ENCODE peak calls at places on chromosome X, in six cellular contexts. L is mesenchymal stem cell, Q is IMR-90, Z is AG10803, I is cardiac muscle cell, C is WERI-Rb-1. A is an unnamed sample.

GRCh38 chrX:133435544-133436124 is 20.3 kb upstream of the GPC4 start:
- DNase-seq in L (no peak), Q (no peak), Z (no peak), I (no peak), C (no peak), A (no peak)

GRCh38 chrX:153411988-153412574 is 809 bp downstream of the ZFP92 start:
- DNase-seq in L (no peak), Q (no peak), Z (no peak), I (no peak), C (no peak), A (no peak)

GRCh38 chrX:143632625-143633387 is 3.1 kb downstream of the SLITRK4 start:
- DNase-seq in L (peak; percentile 57), Q (no peak), Z (no peak), I (peak; percentile 80), C (no peak), A (no peak)

GRCh38 chrX:32948130-32948529 is 263.2 kb downstream of the DMD start:
- DNase-seq in L (no peak), Q (peak; percentile 0), Z (no peak), I (no peak), C (no peak), A (no peak)

GRCh38 chrX:47448165-47448806 is 34.7 kb downstream of the ZNF41 start:
- DNase-seq in L (no peak), Q (no peak), Z (no peak), I (no peak), C (no peak), A (no peak)

GRCh38 chrX:2385224-2385623 is 115.6 kb downstream of the DHRSX start:
- DNase-seq in L (peak; percentile 76), Q (peak; percentile 88), Z (peak; percentile 83), I (peak; percentile 77), C (no peak), A (no peak)

GRCh38 chrX:118974908-118975671 is 672 bp downstream of the LONRF3 start:
- DNase-seq in L (peak; percentile 14), Q (no peak), Z (no peak), I (peak; percentile 30), C (peak; percentile 10), A (peak; percentile 30)

GRCh38 chrX:41733939-41734338 is 10.0 kb downstream of the GPR82 start:
- DNase-seq in L (no peak), Q (no peak), Z (no peak), I (no peak), C (no peak), A (no peak)

GRCh38 chrX:56429581-56429980 is 133.8 kb upstream of the UBQLN2 start:
- DNase-seq in L (no peak), Q (no peak), Z (no peak), I (no peak), C (no peak), A (no peak)

GRCh38 chrX:35726176-35726575 is 72.0 kb upstream of the MAGEB16 start:
- DNase-seq in L (peak; percentile 6), Q (peak; percentile 3), Z (no peak), I (peak; percentile 29), C (no peak), A (peak; percentile 13)

GRCh38 chrX:7068939-7069367 is 78.6 kb upstream of the STS start:
- DNase-seq in L (no peak), Q (no peak), Z (no peak), I (peak; percentile 13), C (peak; percentile 41), A (peak; percentile 68)

GRCh38 chrX:51608071-51608470 is 10.6 kb downstream of the CENPVL3 start:
- DNase-seq in L (peak; percentile 41), Q (peak; percentile 1), Z (peak; percentile 35), I (peak; percentile 34), C (no peak), A (no peak)

GRCh38 chrX:124223524-124223923 is 108.9 kb upstream of the TEX13D start:
- DNase-seq in L (no peak), Q (no peak), Z (no peak), I (no peak), C (no peak), A (no peak)

GRCh38 chrX:63506320-63506719 is 155.2 kb upstream of the SPIN4 start:
- DNase-seq in L (peak; percentile 29), Q (peak; percentile 56), Z (peak; percentile 47), I (peak; percentile 62), C (no peak), A (no peak)

DNA sequence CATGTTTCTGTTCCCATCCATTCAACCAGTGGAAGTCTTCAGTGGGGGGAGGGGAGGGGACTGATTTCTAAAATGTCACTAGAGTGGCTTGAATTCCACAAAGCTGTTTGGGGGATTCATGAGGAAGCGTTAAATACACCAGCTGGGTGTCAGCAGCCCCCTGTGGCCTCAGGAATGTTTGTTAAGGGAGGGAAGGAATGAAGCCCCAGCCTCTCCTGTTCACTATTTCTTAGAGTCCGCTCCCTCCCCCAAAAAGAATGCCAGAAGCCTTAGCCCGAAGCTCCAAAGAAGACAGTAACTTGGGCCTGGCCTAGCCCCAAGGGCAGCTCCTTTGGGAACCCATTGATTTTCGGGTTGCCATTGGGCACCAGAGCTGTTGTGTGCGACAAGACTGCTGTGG is 3.3 kb downstream of the SHROOM2 start:
- DNase-seq in L (peak; percentile 6), Q (no peak), Z (no peak), I (no peak), C (no peak), A (no peak)
- H3K4me3 ChIP-seq in L (no peak overlapping the region), Q (no peak overlapping the region), Z (no peak overlapping the region), I (no peak overlapping the region), C (no peak overlapping the region), A (no peak overlapping the region)

GRCh38 chrX:13937370-13938052 is 92.2 kb downstream of the GEMIN8 start:
- DNase-seq in L (peak; percentile 76), Q (peak; percentile 53), Z (peak; percentile 15), I (peak; percentile 60), C (no peak), A (peak; percentile 26)

GRCh38 chrX:13936804-13937203 is 92.9 kb downstream of the GEMIN8 start:
- DNase-seq in L (no peak), Q (no peak), Z (no peak), I (no peak), C (no peak), A (no peak)

GRCh38 chrX:13939741-13940597 is 89.7 kb downstream of the GEMIN8 start:
- DNase-seq in L (no peak), Q (no peak), Z (no peak), I (no peak), C (no peak), A (no peak)

GRCh38 chrX:13938766-13939530 is 90.7 kb downstream of the GEMIN8 start:
- DNase-seq in L (no peak), Q (no peak), Z (no peak), I (no peak), C (peak; percentile 68), A (peak; percentile 20)

DNA sequence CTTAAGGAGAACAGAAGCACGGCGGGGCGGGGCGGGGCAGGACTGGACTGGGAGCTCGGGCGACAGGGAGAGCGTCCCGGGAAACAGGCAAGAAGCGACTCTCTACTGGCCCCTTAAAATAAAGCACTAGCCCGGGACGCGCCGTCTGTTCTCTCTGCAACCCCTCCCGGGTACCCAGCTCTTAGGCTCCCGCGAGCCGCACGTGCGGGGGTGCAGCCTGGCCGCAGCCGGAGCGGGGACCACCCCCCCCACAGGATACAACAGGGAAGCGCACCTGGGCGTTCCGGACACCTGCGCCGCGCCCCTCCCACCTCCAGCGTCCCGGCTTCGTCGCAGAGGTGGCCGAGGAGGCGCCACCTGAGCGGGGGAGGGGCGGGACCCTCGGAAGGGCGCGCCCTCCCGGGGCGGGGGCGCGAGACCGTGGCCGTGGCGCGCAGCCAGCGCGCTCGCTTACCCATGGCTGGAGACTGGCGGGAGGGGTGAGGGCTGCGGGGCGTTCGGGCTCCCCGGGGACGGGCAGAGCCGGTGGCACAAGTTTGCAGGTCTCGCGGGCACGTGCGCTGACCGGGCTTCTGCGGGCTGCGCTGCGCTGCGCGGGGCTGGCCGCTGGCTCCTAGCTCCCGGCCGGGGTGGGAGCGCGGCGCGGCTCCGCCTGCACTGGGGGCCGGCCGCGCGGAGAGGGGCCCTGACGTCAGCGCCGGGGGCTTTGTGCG is 91.5 kb downstream of the GEMIN8 start:
- DNase-seq in L (peak; percentile 9), Q (peak; percentile 2), Z (no peak), I (peak; percentile 27), C (peak; percentile 42), A (peak; percentile 63)
- H3K4me3 ChIP-seq in L (peak overlapping the region; percentile 68), Q (peak overlapping the region; percentile 43), Z (peak overlapping the region; percentile 29), I (peak overlapping the region; percentile 77), C (peak overlapping the region; percentile 49), A (peak overlapping the region; percentile 74)

DNA sequence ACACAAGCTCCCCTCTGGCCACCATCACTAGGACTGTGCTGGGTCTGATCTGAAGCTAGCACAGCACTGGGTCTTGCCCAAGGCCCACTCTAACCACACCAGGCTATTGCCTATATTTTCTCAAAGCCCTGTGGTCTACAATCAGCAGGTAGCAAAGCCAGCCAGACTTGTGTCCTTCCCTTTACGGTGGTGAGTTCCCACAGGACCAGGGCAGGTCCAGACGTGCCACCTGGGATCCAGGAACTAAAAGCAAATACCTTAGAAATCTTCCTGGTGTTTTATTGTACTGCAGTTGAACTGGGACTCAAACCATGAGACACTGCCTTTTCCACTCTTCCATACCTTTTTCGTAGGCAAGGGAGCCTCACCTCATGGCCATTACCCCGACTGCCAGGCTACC is 9.0 kb upstream of the MAGEC2 start:
- DNase-seq in L (no peak), Q (no peak), Z (no peak), I (no peak), C (no peak), A (no peak)
- H3K4me3 ChIP-seq in L (no peak overlapping the region), Q (no peak overlapping the region), Z (no peak overlapping the region), I (no peak overlapping the region), C (no peak overlapping the region), A (no peak overlapping the region)

DNA sequence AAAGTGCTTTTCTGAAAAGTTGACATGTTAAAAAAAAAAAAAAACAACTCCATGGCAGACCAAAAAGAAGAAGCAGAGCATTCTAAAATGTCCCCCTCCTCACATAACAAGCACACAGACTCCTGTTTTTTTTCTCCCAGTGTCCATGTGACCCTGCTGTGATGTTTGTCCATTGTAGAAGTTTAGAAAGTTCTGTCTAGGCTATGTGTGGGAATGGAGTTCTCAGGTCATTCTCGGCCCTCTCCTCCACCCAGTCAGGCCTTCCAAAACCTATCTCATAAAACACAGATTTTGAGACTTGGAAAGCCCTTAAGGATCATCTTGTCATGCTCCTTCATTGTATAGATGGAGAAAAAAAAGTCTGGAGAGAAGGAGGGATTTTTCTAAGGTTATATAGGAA is 713 bp downstream of the CLIC2 start:
- DNase-seq in L (no peak), Q (no peak), Z (no peak), I (no peak), C (no peak), A (no peak)
- H3K4me3 ChIP-seq in L (peak overlapping the region; percentile 76), Q (no peak overlapping the region), Z (no peak overlapping the region), I (no peak overlapping the region), C (no peak overlapping the region), A (no peak overlapping the region)

GRCh38 chrX:115560211-115560977 is 580 bp upstream of the PLS3 start:
- DNase-seq in L (peak; percentile 23), Q (peak; percentile 75), Z (no peak), I (peak; percentile 66), C (no peak), A (no peak)
- H3K4me3 ChIP-seq in L (peak overlapping the region; percentile 83), Q (peak overlapping the region; percentile 99), Z (peak overlapping the region; percentile 74), I (peak overlapping the region; percentile 89), C (peak overlapping the region; percentile 60), A (peak overlapping the region; percentile 78)

DNA sequence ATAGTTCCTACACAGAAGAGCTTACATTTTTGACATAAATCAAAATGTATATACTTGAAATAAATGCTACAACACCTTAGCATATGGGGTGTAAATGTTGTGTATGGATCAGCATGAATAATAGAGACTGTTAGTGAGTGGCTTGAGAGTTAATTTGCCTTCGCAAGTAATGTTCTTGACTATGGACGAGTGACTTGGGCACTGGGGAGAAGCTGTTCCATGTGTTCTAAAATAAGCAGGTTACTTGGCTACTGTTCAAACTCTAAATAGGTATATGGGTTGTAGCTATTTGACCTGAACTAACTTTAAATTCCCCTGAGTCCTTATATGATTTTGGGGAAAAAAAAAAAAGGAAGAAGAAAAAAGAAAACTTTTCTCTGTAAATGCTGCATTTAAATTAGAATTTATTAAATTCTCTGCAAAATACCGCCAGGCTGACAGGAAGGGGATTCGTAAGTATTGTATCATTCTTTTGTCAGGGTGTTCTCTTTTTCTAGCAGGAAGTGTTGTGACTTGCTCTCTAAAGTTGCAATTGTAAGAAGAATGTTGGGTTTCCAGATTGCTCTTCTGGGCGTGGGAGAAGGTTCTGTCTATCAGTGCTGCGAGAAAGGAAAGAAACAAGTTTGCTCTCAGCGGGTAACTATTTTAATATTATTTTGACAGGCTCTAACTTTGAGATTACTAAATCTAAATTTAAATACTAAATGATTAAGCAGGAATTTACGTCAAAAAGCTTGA is 32.2 kb downstream of the PLS3 start:
- DNase-seq in L (peak; percentile 36), Q (peak; percentile 56), Z (peak; percentile 39), I (peak; percentile 54), C (no peak), A (no peak)
- H3K4me3 ChIP-seq in L (peak overlapping the region; percentile 71), Q (peak overlapping the region; percentile 13), Z (no peak overlapping the region), I (peak overlapping the region; percentile 9), C (no peak overlapping the region), A (no peak overlapping the region)

A was measured in BE2C.